ENCODE peak calls at places on chromosomes 12 and 14, in four cellular contexts. P, F, X and E are unnamed samples.

GRCh38 chr12:104304261-104305004 is 894 bp downstream of the EID3 start:
- DNase-seq in P (no peak), F (no peak), X (no peak), E (no peak)

GRCh38 chr12:93221841-93222240 is 155.9 kb upstream of the NUDT4 start:
- DNase-seq in F (no peak), X (peak; percentile 14), P (no peak), E (no peak)

GRCh38 chr12:51822261-51822616 is 26.3 kb downstream of the FIGNL2 start:
- DNase-seq in X (no peak), P (no peak), F (no peak), E (no peak)

GRCh38 chr14:21405097-21405496 is 21.3 kb upstream of the SUPT16H start:
- DNase-seq in X (peak; percentile 5), P (no peak), F (no peak), E (no peak)

GRCh38 chr12:46269429-46270241 is 792 bp upstream of the SLC38A1 start:
- DNase-seq in X (peak; percentile 66), P (no peak), F (no peak), E (no peak)

GRCh38 chr12:27970391-27970980 is 2.0 kb downstream of the PTHLH start:
- DNase-seq in P (no peak), X (peak; percentile 66), F (no peak), E (no peak)

GRCh38 chr14:23727566-23728335 is 91.6 kb downstream of the DHRS2 start:
- DNase-seq in P (no peak), F (no peak), X (peak; percentile 43), E (no peak)

GRCh38 chr12:40099423-40099853 is 6.4 kb downstream of the SLC2A13 start:
- DNase-seq in P (no peak), X (no peak), F (no peak), E (no peak)

GRCh38 chr12:10220398-10221077 is 7.9 kb downstream of the GABARAPL1 start:
- DNase-seq in X (peak; percentile 55), P (peak; percentile 93), F (peak; percentile 60), E (no peak)

GRCh38 chr12:80154261-80154660 is 54.9 kb downstream of the OTOGL start:
- DNase-seq in P (no peak), X (peak; percentile 55), F (no peak), E (no peak)

GRCh38 chr12:12999276-12999958 is 648 bp downstream of the HEBP1 start:
- DNase-seq in X (peak; percentile 6), P (no peak), F (no peak), E (peak; percentile 63)

GRCh38 chr12:13000935-13001724 is 1.1 kb upstream of the HEBP1 start:
- DNase-seq in P (no peak), X (peak; percentile 42), F (peak; percentile 79), E (peak; percentile 28)

GRCh38 chr12:13000616-13000934 is 510 bp upstream of the HEBP1 start:
- DNase-seq in P (peak; percentile 76), X (no peak), F (no peak), E (no peak)

GRCh38 chr12:13001725-13002040 is 1.6 kb upstream of the HEBP1 start:
- DNase-seq in X (no peak), P (no peak), F (no peak), E (no peak)

GRCh38 chr12:12999959-13000615 is at the start of gene HEBP1:
- DNase-seq in X (peak; percentile 86), P (peak; percentile 94), F (peak; percentile 96), E (peak; percentile 91)
- TF ChIP-seq CTCF in X (no peak), P (no peak), F (no peak), E (no peak)

DNA sequence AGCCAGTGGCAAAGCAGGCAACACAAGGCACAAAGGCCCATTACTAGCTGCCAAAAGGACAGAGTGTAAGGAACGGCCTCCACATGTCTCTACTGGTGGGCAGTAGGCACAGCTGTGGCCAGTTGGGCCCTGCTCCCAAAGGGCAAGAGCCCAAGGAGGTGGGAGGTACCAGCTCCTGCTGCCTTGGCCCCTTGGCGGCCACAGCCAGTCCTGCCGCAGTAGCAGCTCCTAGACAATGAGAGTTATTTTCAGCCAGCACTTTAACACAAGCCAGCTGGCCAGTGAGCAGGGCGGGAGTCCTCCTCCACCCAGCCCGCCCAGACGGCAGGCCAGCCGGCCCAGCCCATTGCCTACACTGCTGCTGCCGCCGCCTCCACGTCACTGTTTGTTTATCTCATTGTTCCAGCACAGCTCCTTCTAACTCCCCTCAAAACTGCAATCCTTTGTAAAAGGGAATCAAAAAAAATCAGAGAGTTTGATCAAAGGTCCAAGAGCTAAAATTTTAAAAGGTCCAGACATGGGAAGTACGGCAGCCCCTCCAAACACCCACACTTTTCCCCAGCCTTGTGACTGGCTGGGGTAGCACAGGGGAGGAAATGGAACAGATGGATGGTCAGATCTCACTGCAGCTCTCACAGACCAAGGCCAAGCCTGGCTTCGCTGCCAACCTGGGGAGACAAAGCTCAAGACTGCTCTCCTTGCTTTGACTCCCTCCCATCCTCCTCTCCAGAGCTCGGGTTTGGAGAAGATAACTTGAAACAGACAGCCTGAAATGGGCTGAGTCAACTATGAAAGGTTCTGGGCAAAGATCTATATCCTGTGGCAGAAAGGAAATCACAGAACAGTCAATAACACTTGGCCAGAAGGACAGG is 33.5 kb downstream of the FMNL3 start:
- DNase-seq in X (peak; percentile 71), P (peak; percentile 95), F (peak; percentile 89), E (peak; percentile 68)
- TF ChIP-seq CTCF in X (peak; percentile 16), P (no peak), F (peak; percentile 55), E (no peak)

DNA sequence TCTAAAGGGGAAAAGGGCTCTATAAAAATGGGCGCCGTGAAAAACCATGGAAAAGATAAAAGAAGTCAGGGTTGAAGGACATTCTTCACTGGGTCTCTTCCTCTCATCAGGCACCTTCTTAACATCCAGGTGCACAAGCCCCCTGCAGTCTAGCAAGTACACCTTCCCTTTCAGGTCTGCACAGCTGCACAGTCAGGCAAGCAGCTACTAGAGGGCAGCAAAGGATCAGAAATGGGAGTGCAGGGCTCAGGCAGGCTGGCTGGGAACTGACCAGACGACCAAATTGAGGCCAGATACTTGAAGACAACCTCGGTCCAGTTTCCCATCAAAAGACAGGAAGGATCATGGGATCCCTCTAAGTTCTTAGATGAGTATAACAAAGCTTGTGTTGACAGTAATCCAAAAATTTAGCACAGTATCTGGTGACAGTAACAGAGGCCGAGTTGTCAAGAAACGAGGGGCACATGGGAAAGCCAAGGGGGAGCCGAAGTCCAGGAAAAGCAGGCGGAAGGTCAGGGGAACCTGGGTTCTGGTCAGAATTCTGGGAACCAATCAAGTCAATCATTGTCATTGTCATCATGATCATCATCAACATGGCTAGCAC is 10.1 kb upstream of the GRIP1 start:
- DNase-seq in P (no peak), X (peak; percentile 44), F (no peak), E (no peak)
- TF ChIP-seq CTCF in P (peak; percentile 13), X (peak; percentile 73), F (peak; percentile 45), E (no peak)

DNA sequence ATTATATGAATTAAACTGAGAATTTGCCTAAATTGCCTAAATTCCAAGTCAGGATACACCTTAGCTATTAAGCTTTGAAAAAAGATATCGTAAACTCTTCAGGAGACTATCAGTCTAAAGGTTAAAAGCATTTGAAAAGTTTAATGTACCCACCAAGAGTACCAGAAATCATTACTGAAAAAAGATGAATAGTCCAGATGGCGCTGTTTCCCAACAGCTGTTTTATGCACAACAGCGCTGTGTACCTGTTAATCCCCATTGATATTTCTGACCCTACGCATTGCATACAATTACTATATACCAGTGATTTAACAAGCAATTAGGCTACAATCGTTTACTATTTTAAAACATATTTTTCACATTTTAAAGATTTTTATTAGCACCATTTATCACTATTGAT is 185.0 kb downstream of the PLCZ1 start:
- DNase-seq in X (no peak), F (no peak), P (no peak), E (no peak)
- TF ChIP-seq CTCF in X (peak; percentile 14), F (no peak), P (no peak), E (no peak)

GRCh38 chr12:6288235-6288634 is 22.2 kb upstream of the PLEKHG6 start:
- DNase-seq in P (no peak), F (no peak), X (peak; percentile 82), E (no peak)
- TF ChIP-seq CTCF in P (no peak), F (no peak), X (no peak), E (no peak)